ENCODE peak calls at places on chromosomes 5 and 9, in four cellular contexts. R, Z, V and N are unnamed samples. For H3K36me3, the result is how much of the 10 kb centered on the place peaks cover.

GRCh38 chr5:177035982-177036381 is 13.5 kb downstream of the ZNF346 start:
- DNase-seq in Z (no peak), V (peak), R (peak), N (no peak)

GRCh38 chr9:3906437-3907213 is 380.8 kb upstream of the RFX3 start:
- DNase-seq in Z (no peak), V (peak), R (no peak), N (no peak)

GRCh38 chr5:159469496-159470370 is 139.4 kb upstream of the IL12B start:
- DNase-seq in R (no peak), V (no peak), Z (no peak), N (no peak)

GRCh38 chr5:177232761-177233160 is 70.8 kb downstream of the RAB24 start:
- DNase-seq in Z (no peak), V (peak), R (no peak), N (no peak)

GRCh38 chr5:135493406-135494180 is 41.4 kb upstream of the TIFAB start:
- DNase-seq in R (no peak), V (peak), Z (no peak), N (no peak)

GRCh38 chr9:86971742-86972141 is 24.4 kb upstream of the GAS1 start:
- DNase-seq in Z (no peak), R (no peak), V (peak), N (no peak)

GRCh38 chr5:12965804-12966203 is 978.7 kb downstream of the DNAH5 start:
- DNase-seq in R (no peak), Z (no peak), V (no peak), N (no peak)

GRCh38 chr5:136036991-136037705 is 8.4 kb downstream of the TGFBI start:
- DNase-seq in V (peak), R (no peak), Z (peak), N (no peak)

GRCh38 chr5:67033893-67034605 is 162.6 kb downstream of the CD180 start:
- DNase-seq in Z (no peak), R (no peak), V (peak), N (no peak)

GRCh38 chr9:111253742-111254437 is 76.1 kb downstream of the OR2K2 start:
- DNase-seq in R (no peak), Z (no peak), V (no peak), N (no peak)

GRCh38 chr5:107456281-107456715 is 214.4 kb downstream of the EFNA5 start:
- DNase-seq in R (no peak), V (no peak), Z (no peak), N (no peak)

GRCh38 chr9:116154334-116154975 is 864 bp downstream of the PAPPA start:
- DNase-seq in Z (peak), R (peak), V (peak), N (no peak)

GRCh38 chr9:89877051-89878002 is 272.5 kb downstream of the GADD45G start:
- DNase-seq in R (no peak), V (no peak), Z (no peak), N (no peak)

GRCh38 chr5:60636001-60636400 is 64.0 kb downstream of the DEPDC1B start:
- DNase-seq in Z (no peak), R (no peak), V (no peak), N (no peak)
- H3K36me3 ChIP-seq in Z (under half), R (under half), V (under half), N (under half)

GRCh38 chr5:10283927-10284635 is 23.6 kb downstream of the CMBL start:
- DNase-seq in V (peak), R (peak), Z (peak), N (peak)

GRCh38 chr5:10289353-10289752 is 18.3 kb downstream of the CMBL start:
- DNase-seq in V (no peak), Z (peak), R (peak), N (peak)

GRCh38 chr5:10289991-10290390 is 17.7 kb downstream of the CMBL start:
- DNase-seq in R (no peak), Z (peak), V (no peak), N (no peak)

GRCh38 chr5:10288600-10289213 is 19.0 kb downstream of the CMBL start:
- DNase-seq in Z (peak), R (peak), V (no peak), N (peak)

GRCh38 chr5:10286552-10287227 is 21.0 kb downstream of the CMBL start:
- DNase-seq in V (no peak), R (no peak), Z (peak), N (no peak)
- H3K36me3 ChIP-seq in V (under half), R (under half), Z (under half), N (under half)

GRCh38 chr9:134827993-134828392 is 52.6 kb upstream of the FCN2 start:
- DNase-seq in V (no peak), R (no peak), Z (no peak), N (no peak)

GRCh38 chr9:134826336-134827246 is 54.0 kb upstream of the FCN2 start:
- DNase-seq in V (no peak), Z (no peak), R (no peak), N (no peak)

GRCh38 chr9:134829356-134829937 is 51.2 kb upstream of the FCN2 start:
- DNase-seq in Z (no peak), R (no peak), V (no peak), N (no peak)

GRCh38 chr9:134828892-134829291 is 51.7 kb upstream of the FCN2 start:
- DNase-seq in R (no peak), V (no peak), Z (no peak), N (no peak)

DNA sequence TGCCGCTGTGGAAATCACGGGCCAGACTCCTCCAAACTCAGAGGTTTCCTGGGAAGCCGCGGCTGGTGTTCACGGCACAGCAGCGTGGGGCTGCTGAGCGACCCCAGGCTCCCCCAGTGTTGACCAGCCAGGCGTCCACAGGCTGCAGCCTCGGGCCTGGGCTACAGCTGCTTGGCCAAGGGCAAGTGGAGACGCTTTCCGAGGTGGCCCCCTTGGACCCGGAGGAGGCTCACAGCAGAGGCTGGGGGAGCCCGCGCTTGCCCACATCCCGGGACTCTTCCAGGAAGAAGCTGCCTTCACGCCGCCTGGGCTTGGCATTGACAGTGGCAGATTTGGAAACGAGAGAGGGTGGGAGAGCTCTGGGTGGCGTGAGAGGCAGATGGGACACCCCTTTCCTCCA is 53.1 kb upstream of the FCN2 start:
- DNase-seq in V (no peak), Z (no peak), R (no peak), N (no peak)
- H3K36me3 ChIP-seq in V (under half), Z (under half), R (under half), N (under half)

DNA sequence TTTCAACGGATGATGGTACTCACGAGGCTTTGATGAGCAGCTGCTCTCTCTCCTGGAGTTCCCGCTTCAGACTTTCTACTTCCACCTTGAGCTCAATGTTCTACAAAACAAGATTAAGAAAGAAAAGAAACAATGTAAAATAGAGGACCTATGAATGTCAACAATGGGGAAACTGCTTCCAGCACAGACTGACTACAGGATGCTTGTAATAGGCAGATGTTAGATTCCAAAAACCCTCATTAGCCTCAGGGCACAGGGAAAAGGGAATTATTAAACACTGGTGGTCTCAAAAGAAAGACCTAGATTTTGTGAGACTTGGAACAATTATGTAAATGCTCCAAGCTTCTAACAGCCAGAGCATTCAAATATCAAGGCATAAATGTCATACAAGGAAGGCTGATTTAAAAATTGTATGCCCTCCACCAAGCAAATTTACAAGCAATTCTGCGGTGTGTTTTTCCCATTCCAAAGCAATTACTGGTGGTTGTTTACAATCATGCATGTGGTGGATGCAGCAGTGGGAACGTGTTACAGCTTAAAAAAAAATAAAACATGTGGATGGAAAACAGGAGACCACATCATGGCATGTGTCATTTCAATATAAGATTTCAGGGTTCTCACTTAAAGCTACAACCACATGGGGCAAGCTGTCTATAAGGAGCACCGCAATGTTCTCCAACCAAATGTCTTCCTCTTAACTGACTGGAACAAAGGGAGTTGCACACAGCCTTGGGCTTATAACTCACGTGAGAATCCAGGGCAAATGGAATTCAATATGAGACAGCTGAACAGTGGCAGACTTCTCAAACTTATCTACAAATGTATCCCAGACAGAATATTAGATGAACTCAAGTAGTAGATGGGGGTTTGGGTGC is 34.0 kb downstream of the CDK5RAP2 start:
- DNase-seq in V (no peak), R (no peak), Z (no peak), N (no peak)
- H3K36me3 ChIP-seq in V (under half), R (under half), Z (under half), N (under half)

GRCh38 chr5:34919077-34919476 is 3.6 kb downstream of the BRIX1 start:
- DNase-seq in R (no peak), Z (no peak), V (no peak), N (no peak)
- H3K36me3 ChIP-seq in R (under half), Z (under half), V (under half), N (under half)

GRCh38 chr9:33934188-33934878 is 114.4 kb downstream of the UBAP2 start:
- DNase-seq in Z (no peak), R (no peak), V (no peak), N (no peak)
- H3K36me3 ChIP-seq in Z (under half), R (under half), V (under half), N (under half)

GRCh38 chr5:150540042-150540441 is 32.1 kb downstream of the NDST1 start:
- DNase-seq in V (no peak), R (no peak), Z (no peak), N (no peak)
- H3K36me3 ChIP-seq in V (half or more), R (under half), Z (under half), N (half or more)